ENCODE peak calls at places on chromosomes 1 and 21, in seven cellular contexts. One of them, this sample, is unnamed. For H3K4me1, the result is how much of the 10 kb centered on the place peaks cover.

GRCh38 chr1:93489756-93490155 is 41.8 kb downstream of the FNBP1L start:
- DNase-seq in lower lobe of right lung: no peak
- DNase-seq in PC-3: no peak
- DNase-seq in fibroblast of lung: peak
- DNase-seq in vagina: no peak
- DNase-seq in A549: no peak
- DNase-seq in colonic mucosa: no peak
- DNase-seq in this sample: no peak

GRCh38 chr1:2204384-2205190 is 10.0 kb upstream of the FAAP20 start:
- DNase-seq in A549: no peak
- DNase-seq in colonic mucosa: peak
- DNase-seq in fibroblast of lung: peak
- DNase-seq in lower lobe of right lung: peak
- DNase-seq in PC-3: peak
- DNase-seq in vagina: no peak
- DNase-seq in this sample: no peak

GRCh38 chr1:40872266-40872665 is 10.1 kb upstream of the CITED4 start:
- DNase-seq in lower lobe of right lung: no peak
- DNase-seq in fibroblast of lung: no peak
- DNase-seq in colonic mucosa: no peak
- DNase-seq in A549: no peak
- DNase-seq in PC-3: no peak
- DNase-seq in vagina: no peak
- DNase-seq in this sample: no peak

GRCh38 chr1:68321084-68321685 is 88.9 kb upstream of the WLS start:
- DNase-seq in PC-3: peak
- DNase-seq in A549: peak
- DNase-seq in fibroblast of lung: peak
- DNase-seq in lower lobe of right lung: peak
- DNase-seq in colonic mucosa: peak
- DNase-seq in vagina: no peak
- DNase-seq in this sample: no peak

GRCh38 chr1:2166254-2166653 is 28.3 kb downstream of the FAAP20 start:
- DNase-seq in A549: no peak
- DNase-seq in colonic mucosa: no peak
- DNase-seq in PC-3: no peak
- DNase-seq in fibroblast of lung: no peak
- DNase-seq in vagina: no peak
- DNase-seq in lower lobe of right lung: no peak
- DNase-seq in this sample: no peak

GRCh38 chr1:60874703-60875102 is 207.7 kb upstream of the NFIA start:
- DNase-seq in fibroblast of lung: peak
- DNase-seq in colonic mucosa: no peak
- DNase-seq in A549: no peak
- DNase-seq in lower lobe of right lung: no peak
- DNase-seq in PC-3: peak
- DNase-seq in vagina: no peak
- DNase-seq in this sample: peak

GRCh38 chr1:153538315-153538821 is 2.4 kb downstream of the S100A5 start:
- DNase-seq in vagina: no peak
- DNase-seq in colonic mucosa: peak
- DNase-seq in lower lobe of right lung: no peak
- DNase-seq in A549: no peak
- DNase-seq in PC-3: peak
- DNase-seq in fibroblast of lung: peak
- DNase-seq in this sample: peak

GRCh38 chr1:89553195-89553584 is 28.6 kb downstream of the LRRC8B start:
- DNase-seq in PC-3: no peak
- DNase-seq in lower lobe of right lung: no peak
- DNase-seq in A549: no peak
- DNase-seq in colonic mucosa: no peak
- DNase-seq in fibroblast of lung: no peak
- DNase-seq in vagina: no peak
- DNase-seq in this sample: no peak

GRCh38 chr1:174414205-174414604 is 33.6 kb upstream of the GPR52 start:
- DNase-seq in A549: no peak
- DNase-seq in colonic mucosa: no peak
- DNase-seq in vagina: no peak
- DNase-seq in fibroblast of lung: no peak
- DNase-seq in lower lobe of right lung: no peak
- DNase-seq in PC-3: no peak
- DNase-seq in this sample: no peak

GRCh38 chr1:17629460-17629859 is 90.0 kb downstream of the ARHGEF10L start:
- DNase-seq in fibroblast of lung: no peak
- DNase-seq in A549: no peak
- DNase-seq in PC-3: no peak
- DNase-seq in vagina: no peak
- DNase-seq in colonic mucosa: no peak
- DNase-seq in lower lobe of right lung: no peak
- DNase-seq in this sample: no peak

GRCh38 chr1:109725510-109725909 is 13.5 kb downstream of the GSTM5 start:
- DNase-seq in A549: no peak
- DNase-seq in vagina: no peak
- DNase-seq in PC-3: no peak
- DNase-seq in lower lobe of right lung: no peak
- DNase-seq in fibroblast of lung: no peak
- DNase-seq in colonic mucosa: no peak
- DNase-seq in this sample: no peak

GRCh38 chr21:44618909-44619308 is 7.0 kb downstream of the KRTAP10-8 start:
- DNase-seq in PC-3: peak
- DNase-seq in lower lobe of right lung: no peak
- DNase-seq in A549: no peak
- DNase-seq in fibroblast of lung: no peak
- DNase-seq in colonic mucosa: peak
- DNase-seq in vagina: no peak
- DNase-seq in this sample: no peak

GRCh38 chr1:202291961-202292712 is 49.6 kb downstream of the UBE2T start:
- DNase-seq in PC-3: peak
- DNase-seq in lower lobe of right lung: no peak
- DNase-seq in A549: peak
- DNase-seq in fibroblast of lung: peak
- DNase-seq in colonic mucosa: no peak
- DNase-seq in vagina: no peak
- DNase-seq in this sample: peak

DNA sequence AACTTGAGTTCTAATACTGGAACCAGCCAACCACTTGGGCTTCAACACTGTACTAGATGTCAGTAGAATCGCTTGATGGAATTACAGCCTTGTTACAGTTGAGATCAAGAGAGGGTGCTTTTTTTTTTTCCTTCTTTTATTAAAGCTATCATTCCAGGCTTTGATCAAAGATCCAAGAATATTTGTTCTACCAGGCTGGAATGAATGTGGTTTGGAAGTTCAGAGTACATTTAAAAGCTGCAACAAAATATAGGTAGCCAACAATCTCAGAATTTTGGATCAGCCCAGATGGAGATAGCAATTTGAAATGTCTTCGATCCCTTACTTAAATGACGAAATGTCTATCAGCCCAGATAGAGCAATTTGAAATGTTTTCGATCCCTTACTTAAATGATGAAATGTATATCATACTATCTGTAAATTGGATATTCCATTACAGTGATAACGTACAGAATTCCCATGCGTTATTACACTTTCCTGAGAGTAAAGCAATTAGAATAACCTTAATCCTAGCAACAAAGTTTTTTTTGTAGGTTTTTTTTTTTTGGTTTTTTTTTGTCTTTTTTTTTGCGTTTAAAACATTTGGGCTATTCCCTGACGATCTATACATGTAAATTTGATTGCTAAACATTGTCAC is 3.6 kb downstream of the ZNF281 start:
- DNase-seq in fibroblast of lung: no peak
- DNase-seq in colonic mucosa: no peak
- DNase-seq in lower lobe of right lung: no peak
- DNase-seq in vagina: no peak
- DNase-seq in PC-3: no peak
- DNase-seq in A549: no peak
- DNase-seq in this sample: no peak
- H3K4me1 ChIP-seq in fibroblast of lung: under half
- H3K4me1 ChIP-seq in colonic mucosa: under half
- H3K4me1 ChIP-seq in lower lobe of right lung: under half
- H3K4me1 ChIP-seq in vagina: half or more
- H3K4me1 ChIP-seq in PC-3: half or more
- H3K4me1 ChIP-seq in A549: half or more
- H3K4me1 ChIP-seq in this sample: under half

DNA sequence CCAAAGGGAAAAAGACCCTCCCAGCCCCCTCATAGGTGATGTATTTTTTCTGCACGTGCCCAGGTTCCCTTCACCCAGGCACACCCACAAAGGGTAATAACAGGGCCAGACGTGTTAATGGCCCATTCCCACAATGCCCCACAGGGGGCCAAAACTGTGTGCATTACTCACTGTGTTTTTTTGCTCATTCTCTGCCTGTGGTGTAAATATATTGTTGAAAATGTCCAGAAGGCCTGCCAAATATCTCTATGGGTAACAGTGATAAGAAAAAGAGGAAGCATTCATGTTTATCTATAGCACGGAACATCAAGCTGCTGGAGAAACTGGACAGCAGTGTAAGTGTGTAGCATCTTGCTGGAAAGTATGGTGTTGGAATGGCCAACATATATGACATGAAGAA is 21.9 kb downstream of the RHEX start:
- DNase-seq in A549: no peak
- DNase-seq in lower lobe of right lung: no peak
- DNase-seq in colonic mucosa: no peak
- DNase-seq in PC-3: no peak
- DNase-seq in fibroblast of lung: no peak
- DNase-seq in vagina: no peak
- DNase-seq in this sample: no peak
- TF ChIP-seq CTCF in A549: no peak
- TF ChIP-seq CTCF in lower lobe of right lung: no peak
- TF ChIP-seq CTCF in colonic mucosa: no peak
- TF ChIP-seq CTCF in PC-3: no peak
- TF ChIP-seq CTCF in fibroblast of lung: no peak
- TF ChIP-seq CTCF in vagina: no peak
- TF ChIP-seq CTCF in this sample: no peak

DNA sequence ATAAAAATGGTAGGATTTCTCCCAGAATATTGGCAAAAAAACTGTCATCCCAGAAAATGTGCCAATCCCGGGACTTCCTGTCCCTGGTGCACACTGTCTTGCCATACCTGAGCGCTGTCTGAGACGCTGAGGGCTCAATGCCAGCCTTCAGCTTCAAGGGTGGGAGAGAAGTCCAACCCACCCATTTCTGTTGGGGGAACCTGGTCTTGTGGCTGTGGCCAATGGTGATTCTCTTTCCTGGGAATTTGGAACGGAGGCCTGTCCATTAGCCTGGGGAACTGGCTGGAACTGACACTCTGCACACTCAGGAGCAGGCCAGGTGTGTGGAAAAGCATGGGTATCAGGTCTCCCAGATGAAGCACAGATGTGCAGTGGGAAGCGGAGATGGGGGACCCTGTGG is 6.7 kb downstream of the MTHFR start:
- DNase-seq in fibroblast of lung: no peak
- DNase-seq in lower lobe of right lung: no peak
- DNase-seq in colonic mucosa: no peak
- DNase-seq in PC-3: no peak
- DNase-seq in A549: no peak
- DNase-seq in vagina: no peak
- DNase-seq in this sample: no peak
- H3K27ac ChIP-seq in fibroblast of lung: no peak
- H3K27ac ChIP-seq in lower lobe of right lung: peak
- H3K27ac ChIP-seq in colonic mucosa: no peak
- H3K27ac ChIP-seq in PC-3: no peak
- H3K27ac ChIP-seq in A549: no peak
- H3K27ac ChIP-seq in vagina: no peak
- H3K27ac ChIP-seq in this sample: no peak

GRCh38 chr21:45869121-45870007 is 112.2 kb upstream of the COL6A1 start:
- DNase-seq in A549: no peak
- DNase-seq in vagina: no peak
- DNase-seq in lower lobe of right lung: peak
- DNase-seq in colonic mucosa: no peak
- DNase-seq in fibroblast of lung: peak
- DNase-seq in PC-3: peak
- DNase-seq in this sample: peak
- H3K4me1 ChIP-seq in A549: under half
- H3K4me1 ChIP-seq in vagina: under half
- H3K4me1 ChIP-seq in lower lobe of right lung: under half
- H3K4me1 ChIP-seq in colonic mucosa: under half
- H3K4me1 ChIP-seq in fibroblast of lung: under half
- H3K4me1 ChIP-seq in PC-3: under half
- H3K4me1 ChIP-seq in this sample: under half

GRCh38 chr1:170176772-170177171 is 31.0 kb downstream of the NTMT2 start:
- DNase-seq in A549: no peak
- DNase-seq in PC-3: no peak
- DNase-seq in lower lobe of right lung: no peak
- DNase-seq in colonic mucosa: no peak
- DNase-seq in fibroblast of lung: no peak
- DNase-seq in vagina: no peak
- DNase-seq in this sample: no peak

GRCh38 chr1:170175477-170175876 is 29.7 kb downstream of the NTMT2 start:
- DNase-seq in fibroblast of lung: no peak
- DNase-seq in PC-3: no peak
- DNase-seq in colonic mucosa: no peak
- DNase-seq in vagina: no peak
- DNase-seq in A549: no peak
- DNase-seq in lower lobe of right lung: no peak
- DNase-seq in this sample: no peak

GRCh38 chr1:170175032-170175431 is 29.3 kb downstream of the NTMT2 start:
- DNase-seq in fibroblast of lung: peak
- DNase-seq in A549: no peak
- DNase-seq in colonic mucosa: no peak
- DNase-seq in PC-3: no peak
- DNase-seq in vagina: no peak
- DNase-seq in lower lobe of right lung: no peak
- DNase-seq in this sample: no peak

GRCh38 chr1:170174395-170174794 is 28.6 kb downstream of the NTMT2 start:
- DNase-seq in colonic mucosa: no peak
- DNase-seq in A549: no peak
- DNase-seq in PC-3: no peak
- DNase-seq in vagina: no peak
- DNase-seq in fibroblast of lung: no peak
- DNase-seq in lower lobe of right lung: no peak
- DNase-seq in this sample: no peak
- TF ChIP-seq CTCF in colonic mucosa: no peak
- TF ChIP-seq CTCF in A549: no peak
- TF ChIP-seq CTCF in PC-3: no peak
- TF ChIP-seq CTCF in vagina: no peak
- TF ChIP-seq CTCF in fibroblast of lung: no peak
- TF ChIP-seq CTCF in lower lobe of right lung: no peak
- TF ChIP-seq CTCF in this sample: no peak

GRCh38 chr1:72283204-72284083 is 1.1 kb upstream of the NEGR1 start:
- DNase-seq in lower lobe of right lung: peak
- DNase-seq in A549: no peak
- DNase-seq in colonic mucosa: peak
- DNase-seq in fibroblast of lung: peak
- DNase-seq in PC-3: peak
- DNase-seq in vagina: peak
- DNase-seq in this sample: peak

GRCh38 chr1:72284084-72284397 is 1.7 kb upstream of the NEGR1 start:
- DNase-seq in colonic mucosa: no peak
- DNase-seq in fibroblast of lung: no peak
- DNase-seq in PC-3: no peak
- DNase-seq in lower lobe of right lung: no peak
- DNase-seq in vagina: no peak
- DNase-seq in A549: no peak
- DNase-seq in this sample: peak

GRCh38 chr1:72285074-72285425 is 2.7 kb upstream of the NEGR1 start:
- DNase-seq in vagina: no peak
- DNase-seq in fibroblast of lung: no peak
- DNase-seq in lower lobe of right lung: no peak
- DNase-seq in A549: no peak
- DNase-seq in colonic mucosa: no peak
- DNase-seq in PC-3: no peak
- DNase-seq in this sample: no peak

GRCh38 chr1:72282690-72283203 is 408 bp upstream of the NEGR1 start:
- DNase-seq in fibroblast of lung: peak
- DNase-seq in vagina: no peak
- DNase-seq in A549: no peak
- DNase-seq in PC-3: peak
- DNase-seq in lower lobe of right lung: peak
- DNase-seq in colonic mucosa: peak
- DNase-seq in this sample: peak

GRCh38 chr1:72284398-72285073 is 2.2 kb upstream of the NEGR1 start:
- DNase-seq in A549: no peak
- DNase-seq in lower lobe of right lung: peak
- DNase-seq in fibroblast of lung: peak
- DNase-seq in PC-3: peak
- DNase-seq in vagina: no peak
- DNase-seq in colonic mucosa: peak
- DNase-seq in this sample: peak
- H3K27ac ChIP-seq in A549: no peak
- H3K27ac ChIP-seq in lower lobe of right lung: peak
- H3K27ac ChIP-seq in fibroblast of lung: peak
- H3K27ac ChIP-seq in PC-3: peak
- H3K27ac ChIP-seq in vagina: peak
- H3K27ac ChIP-seq in colonic mucosa: peak
- H3K27ac ChIP-seq in this sample: peak